ENCODE peak calls at places on chromosomes 1 and 21, in five cellular contexts. One of them, this sample, is unnamed.

GRCh38 chr1:160407819-160408801 is 7.7 kb downstream of the VANGL2 start:
- DNase-seq in Caco-2: no peak
- DNase-seq in CD4-positive, alpha-beta T cell: no peak
- DNase-seq in colonic mucosa: peak; percentile 69
- DNase-seq in HAP-1: no peak
- DNase-seq in this sample: no peak

GRCh38 chr1:218754477-218754876 is 409.3 kb downstream of the TGFB2 start:
- DNase-seq in Caco-2: no peak
- DNase-seq in CD4-positive, alpha-beta T cell: no peak
- DNase-seq in colonic mucosa: no peak
- DNase-seq in HAP-1: no peak
- DNase-seq in this sample: no peak

GRCh38 chr1:91120421-91120820 is 98.6 kb upstream of the ZNF644 start:
- DNase-seq in Caco-2: peak; percentile 61
- DNase-seq in CD4-positive, alpha-beta T cell: no peak
- DNase-seq in colonic mucosa: no peak
- DNase-seq in HAP-1: peak; percentile 49
- DNase-seq in this sample: no peak

GRCh38 chr1:187413770-187414169 is 585.0 kb downstream of the PLA2G4A start:
- DNase-seq in Caco-2: no peak
- DNase-seq in CD4-positive, alpha-beta T cell: no peak
- DNase-seq in colonic mucosa: no peak
- DNase-seq in HAP-1: peak; percentile 25
- DNase-seq in this sample: no peak

GRCh38 chr1:161439280-161440232 is 65.7 kb upstream of the FCGR2A start:
- DNase-seq in Caco-2: peak; percentile 60
- DNase-seq in CD4-positive, alpha-beta T cell: no peak
- DNase-seq in colonic mucosa: peak; percentile 44
- DNase-seq in HAP-1: no peak
- DNase-seq in this sample: no peak

GRCh38 chr1:12527564-12527963 is 90.4 kb downstream of the DHRS3 start:
- DNase-seq in Caco-2: no peak
- DNase-seq in CD4-positive, alpha-beta T cell: no peak
- DNase-seq in colonic mucosa: no peak
- DNase-seq in HAP-1: no peak
- DNase-seq in this sample: no peak

GRCh38 chr1:111517464-111518225 is 14.2 kb upstream of the ADORA3 start:
- DNase-seq in Caco-2: no peak
- DNase-seq in CD4-positive, alpha-beta T cell: no peak
- DNase-seq in colonic mucosa: no peak
- DNase-seq in HAP-1: no peak
- DNase-seq in this sample: no peak

GRCh38 chr21:19547951-19548635 is 1144.5 kb upstream of the TMPRSS15 start:
- DNase-seq in Caco-2: no peak
- DNase-seq in CD4-positive, alpha-beta T cell: no peak
- DNase-seq in colonic mucosa: no peak
- DNase-seq in HAP-1: no peak
- DNase-seq in this sample: no peak

GRCh38 chr1:236541710-236542109 is 17.9 kb downstream of the LGALS8 start:
- DNase-seq in Caco-2: no peak
- DNase-seq in CD4-positive, alpha-beta T cell: no peak
- DNase-seq in colonic mucosa: no peak
- DNase-seq in HAP-1: no peak
- DNase-seq in this sample: no peak

GRCh38 chr1:83978056-83978455 is 20.9 kb downstream of the TTLL7 start:
- DNase-seq in Caco-2: no peak
- DNase-seq in CD4-positive, alpha-beta T cell: no peak
- DNase-seq in colonic mucosa: no peak
- DNase-seq in HAP-1: no peak
- DNase-seq in this sample: no peak

GRCh38 chr21:41664881-41665765 is 101.7 kb downstream of the RIPK4 start:
- DNase-seq in Caco-2: peak; percentile 26
- DNase-seq in CD4-positive, alpha-beta T cell: no peak
- DNase-seq in colonic mucosa: no peak
- DNase-seq in HAP-1: no peak
- DNase-seq in this sample: no peak

GRCh38 chr1:155513300-155513926 is 49.2 kb downstream of the ASH1L start:
- DNase-seq in Caco-2: no peak
- DNase-seq in CD4-positive, alpha-beta T cell: no peak
- DNase-seq in colonic mucosa: no peak
- DNase-seq in HAP-1: no peak
- DNase-seq in this sample: no peak

GRCh38 chr1:52651904-52652303 is 18.9 kb downstream of the SHISAL2A start:
- DNase-seq in Caco-2: peak; percentile 44
- DNase-seq in CD4-positive, alpha-beta T cell: no peak
- DNase-seq in colonic mucosa: no peak
- DNase-seq in HAP-1: no peak
- DNase-seq in this sample: no peak

GRCh38 chr1:39646232-39647081 is 7.0 kb upstream of the HEYL start:
- DNase-seq in Caco-2: peak; percentile 73
- DNase-seq in CD4-positive, alpha-beta T cell: no peak
- DNase-seq in colonic mucosa: peak; percentile 24
- DNase-seq in HAP-1: no peak
- DNase-seq in this sample: no peak

GRCh38 chr1:230641900-230642262 is 400 bp upstream of the COG2 start:
- DNase-seq in Caco-2: no peak
- DNase-seq in CD4-positive, alpha-beta T cell: no peak
- DNase-seq in colonic mucosa: no peak
- DNase-seq in HAP-1: no peak
- DNase-seq in this sample: no peak

GRCh38 chr1:71853391-71853790 is 428.9 kb downstream of the NEGR1 start:
- DNase-seq in Caco-2: no peak
- DNase-seq in CD4-positive, alpha-beta T cell: no peak
- DNase-seq in colonic mucosa: no peak
- DNase-seq in HAP-1: peak; percentile 94
- DNase-seq in this sample: no peak

GRCh38 chr1:25862785-25863485 is 3.7 kb upstream of the AUNIP start:
- DNase-seq in Caco-2: no peak
- DNase-seq in CD4-positive, alpha-beta T cell: no peak
- DNase-seq in colonic mucosa: no peak
- DNase-seq in HAP-1: no peak
- DNase-seq in this sample: no peak

GRCh38 chr1:216388558-216388957 is 34.7 kb downstream of the USH2A start:
- DNase-seq in Caco-2: no peak
- DNase-seq in CD4-positive, alpha-beta T cell: no peak
- DNase-seq in colonic mucosa: no peak
- DNase-seq in HAP-1: no peak
- DNase-seq in this sample: no peak

GRCh38 chr1:155073377-155074272 is 5.0 kb upstream of the EFNA3 start:
- DNase-seq in Caco-2: no peak
- DNase-seq in CD4-positive, alpha-beta T cell: no peak
- DNase-seq in colonic mucosa: no peak
- DNase-seq in HAP-1: no peak
- DNase-seq in this sample: no peak

GRCh38 chr1:226738995-226739695 is at the start of gene ITPKB:
- DNase-seq in Caco-2: no peak
- DNase-seq in CD4-positive, alpha-beta T cell: peak; percentile 59
- DNase-seq in colonic mucosa: peak; percentile 70
- DNase-seq in HAP-1: peak; percentile 81
- DNase-seq in this sample: peak; percentile 68

GRCh38 chr1:202694354-202694753 is 15.9 kb downstream of the SYT2 start:
- DNase-seq in Caco-2: no peak
- DNase-seq in CD4-positive, alpha-beta T cell: no peak
- DNase-seq in colonic mucosa: no peak
- DNase-seq in HAP-1: no peak
- DNase-seq in this sample: no peak

GRCh38 chr1:216587715-216588114 is 135.5 kb downstream of the ESRRG start:
- DNase-seq in Caco-2: no peak
- DNase-seq in CD4-positive, alpha-beta T cell: no peak
- DNase-seq in colonic mucosa: no peak
- DNase-seq in HAP-1: no peak
- DNase-seq in this sample: no peak

GRCh38 chr1:23610677-23611076 is 51.4 kb upstream of the ID3 start:
- DNase-seq in Caco-2: no peak
- DNase-seq in CD4-positive, alpha-beta T cell: no peak
- DNase-seq in colonic mucosa: no peak
- DNase-seq in HAP-1: no peak
- DNase-seq in this sample: no peak

GRCh38 chr1:7070389-7071029 is 285.3 kb downstream of the CAMTA1 start:
- DNase-seq in Caco-2: peak; percentile 56
- DNase-seq in CD4-positive, alpha-beta T cell: peak; percentile 14
- DNase-seq in colonic mucosa: peak; percentile 59
- DNase-seq in HAP-1: peak; percentile 59
- DNase-seq in this sample: no peak

GRCh38 chr1:21706151-21706835 is 37.1 kb upstream of the RAP1GAP start:
- DNase-seq in Caco-2: no peak
- DNase-seq in CD4-positive, alpha-beta T cell: no peak
- DNase-seq in colonic mucosa: no peak
- DNase-seq in HAP-1: peak; percentile 57
- DNase-seq in this sample: no peak

GRCh38 chr1:165928075-165928731 is 100.8 kb downstream of the UCK2 start:
- DNase-seq in Caco-2: peak; percentile 44
- DNase-seq in CD4-positive, alpha-beta T cell: peak; percentile 13
- DNase-seq in colonic mucosa: peak; percentile 43
- DNase-seq in HAP-1: peak; percentile 55
- DNase-seq in this sample: peak; percentile 27

GRCh38 chr1:14567056-14567455 is 31.4 kb upstream of the KAZN start:
- DNase-seq in Caco-2: no peak
- DNase-seq in CD4-positive, alpha-beta T cell: no peak
- DNase-seq in colonic mucosa: no peak
- DNase-seq in HAP-1: no peak
- DNase-seq in this sample: no peak

GRCh38 chr1:167068761-167069160 is 21.4 kb downstream of the GPA33 start:
- DNase-seq in Caco-2: no peak
- DNase-seq in CD4-positive, alpha-beta T cell: no peak
- DNase-seq in colonic mucosa: no peak
- DNase-seq in HAP-1: no peak
- DNase-seq in this sample: no peak

GRCh38 chr1:174191255-174191906 is 32.1 kb downstream of the RABGAP1L start:
- DNase-seq in Caco-2: no peak
- DNase-seq in CD4-positive, alpha-beta T cell: no peak
- DNase-seq in colonic mucosa: no peak
- DNase-seq in HAP-1: no peak
- DNase-seq in this sample: no peak

GRCh38 chr1:214107322-214108096 is 119.7 kb downstream of the PROX1 start:
- DNase-seq in Caco-2: no peak
- DNase-seq in CD4-positive, alpha-beta T cell: no peak
- DNase-seq in colonic mucosa: peak; percentile 19
- DNase-seq in HAP-1: no peak
- DNase-seq in this sample: no peak

GRCh38 chr1:1181938-1182410 is 8.3 kb downstream of the TTLL10 start:
- DNase-seq in Caco-2: no peak
- DNase-seq in CD4-positive, alpha-beta T cell: no peak
- DNase-seq in colonic mucosa: no peak
- DNase-seq in HAP-1: no peak
- DNase-seq in this sample: no peak

GRCh38 chr1:38183094-38183493 is 136.5 kb upstream of the POU3F1 start:
- DNase-seq in Caco-2: no peak
- DNase-seq in CD4-positive, alpha-beta T cell: no peak
- DNase-seq in colonic mucosa: no peak
- DNase-seq in HAP-1: no peak
- DNase-seq in this sample: no peak
- H3K9me3 ChIP-seq in Caco-2: no peaks in the 10 kb centered on the region
- H3K9me3 ChIP-seq in CD4-positive, alpha-beta T cell: no peaks in the 10 kb centered on the region
- H3K9me3 ChIP-seq in colonic mucosa: no peaks in the 10 kb centered on the region
- H3K9me3 ChIP-seq in HAP-1: no peaks in the 10 kb centered on the region
- H3K9me3 ChIP-seq in this sample: no peaks in the 10 kb centered on the region

GRCh38 chr1:247147781-247148180 is 24.0 kb downstream of the ZNF124 start:
- DNase-seq in Caco-2: no peak
- DNase-seq in CD4-positive, alpha-beta T cell: no peak
- DNase-seq in colonic mucosa: no peak
- DNase-seq in HAP-1: no peak
- DNase-seq in this sample: no peak

GRCh38 chr1:247145279-247145678 is 26.5 kb downstream of the ZNF124 start:
- DNase-seq in Caco-2: no peak
- DNase-seq in CD4-positive, alpha-beta T cell: no peak
- DNase-seq in colonic mucosa: no peak
- DNase-seq in HAP-1: no peak
- DNase-seq in this sample: no peak

GRCh38 chr1:247146671-247147070 is 25.1 kb downstream of the ZNF124 start:
- DNase-seq in Caco-2: no peak
- DNase-seq in CD4-positive, alpha-beta T cell: no peak
- DNase-seq in colonic mucosa: no peak
- DNase-seq in HAP-1: no peak
- DNase-seq in this sample: no peak
- H3K9me3 ChIP-seq in Caco-2: peaks cover 43% of the 10 kb centered on the region
- H3K9me3 ChIP-seq in CD4-positive, alpha-beta T cell: peaks cover 88% of the 10 kb centered on the region
- H3K9me3 ChIP-seq in colonic mucosa: peaks cover 3% of the 10 kb centered on the region
- H3K9me3 ChIP-seq in HAP-1: peaks cover 41% of the 10 kb centered on the region
- H3K9me3 ChIP-seq in this sample: peaks cover 32% of the 10 kb centered on the region

GRCh38 chr21:23837564-23837963 is 1769.7 kb downstream of the MRPL39 start:
- DNase-seq in Caco-2: no peak
- DNase-seq in CD4-positive, alpha-beta T cell: no peak
- DNase-seq in colonic mucosa: no peak
- DNase-seq in HAP-1: no peak
- DNase-seq in this sample: no peak
- H3K9me3 ChIP-seq in Caco-2: no peaks in the 10 kb centered on the region
- H3K9me3 ChIP-seq in CD4-positive, alpha-beta T cell: peaks cover 13% of the 10 kb centered on the region
- H3K9me3 ChIP-seq in colonic mucosa: no peaks in the 10 kb centered on the region
- H3K9me3 ChIP-seq in HAP-1: no peaks in the 10 kb centered on the region
- H3K9me3 ChIP-seq in this sample: no peaks in the 10 kb centered on the region

GRCh38 chr1:152426731-152427130 is 12.7 kb upstream of the CRNN start:
- DNase-seq in Caco-2: no peak
- DNase-seq in CD4-positive, alpha-beta T cell: no peak
- DNase-seq in colonic mucosa: no peak
- DNase-seq in HAP-1: no peak
- DNase-seq in this sample: no peak
- H3K9me3 ChIP-seq in Caco-2: peaks cover 4% of the 10 kb centered on the region
- H3K9me3 ChIP-seq in CD4-positive, alpha-beta T cell: no peaks in the 10 kb centered on the region
- H3K9me3 ChIP-seq in colonic mucosa: no peaks in the 10 kb centered on the region
- H3K9me3 ChIP-seq in HAP-1: no peaks in the 10 kb centered on the region
- H3K9me3 ChIP-seq in this sample: no peaks in the 10 kb centered on the region